ENCODE peak calls at places on chromosome 22, in nine cellular contexts. One of them, this sample, is unnamed. For H3K4me1, the result is how much of the 10 kb centered on the place peaks cover.

GRCh38 chr22:44570476-44571445 is 72.7 kb upstream of the RTL6 start:
- DNase-seq in stomach: no peak
- DNase-seq in IMR-90: no peak
- DNase-seq in esophagus squamous epithelium: no peak
- DNase-seq in tibial nerve: no peak
- DNase-seq in Peyer's patch: no peak
- DNase-seq in body of pancreas: no peak
- DNase-seq in A549: no peak
- DNase-seq in ovary: peak
- DNase-seq in this sample: no peak

GRCh38 chr22:45314054-45314721 is 4.5 kb downstream of the FAM118A start:
- DNase-seq in stomach: no peak
- DNase-seq in IMR-90: no peak
- DNase-seq in esophagus squamous epithelium: no peak
- DNase-seq in tibial nerve: no peak
- DNase-seq in Peyer's patch: no peak
- DNase-seq in body of pancreas: no peak
- DNase-seq in A549: no peak
- DNase-seq in ovary: no peak
- DNase-seq in this sample: no peak

GRCh38 chr22:49143812-49144211 is 683.9 kb downstream of the BRD1 start:
- DNase-seq in stomach: no peak
- DNase-seq in IMR-90: no peak
- DNase-seq in esophagus squamous epithelium: no peak
- DNase-seq in tibial nerve: no peak
- DNase-seq in Peyer's patch: no peak
- DNase-seq in body of pancreas: no peak
- DNase-seq in A549: no peak
- DNase-seq in ovary: no peak
- DNase-seq in this sample: no peak

GRCh38 chr22:48675828-48676145 is 1151.9 kb downstream of the BRD1 start:
- DNase-seq in stomach: no peak
- DNase-seq in IMR-90: no peak
- DNase-seq in esophagus squamous epithelium: no peak
- DNase-seq in tibial nerve: no peak
- DNase-seq in Peyer's patch: no peak
- DNase-seq in body of pancreas: no peak
- DNase-seq in A549: no peak
- DNase-seq in ovary: no peak
- DNase-seq in this sample: no peak

GRCh38 chr22:45903355-45904149 is 73.4 kb downstream of the WNT7B start:
- DNase-seq in stomach: no peak
- DNase-seq in IMR-90: peak
- DNase-seq in esophagus squamous epithelium: no peak
- DNase-seq in tibial nerve: no peak
- DNase-seq in Peyer's patch: no peak
- DNase-seq in body of pancreas: peak
- DNase-seq in A549: no peak
- DNase-seq in ovary: no peak
- DNase-seq in this sample: no peak

GRCh38 chr22:38706101-38706884 is 549 bp downstream of the GTPBP1 start:
- DNase-seq in stomach: peak
- DNase-seq in IMR-90: peak
- DNase-seq in esophagus squamous epithelium: peak
- DNase-seq in tibial nerve: peak
- DNase-seq in Peyer's patch: peak
- DNase-seq in body of pancreas: peak
- DNase-seq in A549: no peak
- DNase-seq in ovary: peak
- DNase-seq in this sample: peak

GRCh38 chr22:33002035-33002434 is 56.1 kb downstream of the SYN3 start:
- DNase-seq in stomach: no peak
- DNase-seq in IMR-90: no peak
- DNase-seq in esophagus squamous epithelium: no peak
- DNase-seq in tibial nerve: no peak
- DNase-seq in Peyer's patch: no peak
- DNase-seq in body of pancreas: no peak
- DNase-seq in A549: no peak
- DNase-seq in ovary: no peak
- DNase-seq in this sample: no peak

GRCh38 chr22:31055322-31056159 is 25.6 kb upstream of the SMTN start:
- DNase-seq in stomach: peak
- DNase-seq in IMR-90: peak
- DNase-seq in esophagus squamous epithelium: no peak
- DNase-seq in tibial nerve: peak
- DNase-seq in Peyer's patch: peak
- DNase-seq in body of pancreas: peak
- DNase-seq in A549: peak
- DNase-seq in ovary: peak
- DNase-seq in this sample: peak

GRCh38 chr22:46007003-46007847 is 30.3 kb upstream of the WNT7B start:
- DNase-seq in stomach: peak
- DNase-seq in IMR-90: peak
- DNase-seq in esophagus squamous epithelium: no peak
- DNase-seq in tibial nerve: no peak
- DNase-seq in Peyer's patch: peak
- DNase-seq in body of pancreas: peak
- DNase-seq in A549: peak
- DNase-seq in ovary: peak
- DNase-seq in this sample: peak

GRCh38 chr22:50673231-50674126 is 856 bp downstream of the SHANK3 start:
- DNase-seq in stomach: no peak
- DNase-seq in IMR-90: no peak
- DNase-seq in esophagus squamous epithelium: no peak
- DNase-seq in tibial nerve: no peak
- DNase-seq in Peyer's patch: peak
- DNase-seq in body of pancreas: no peak
- DNase-seq in A549: no peak
- DNase-seq in ovary: no peak
- DNase-seq in this sample: no peak

GRCh38 chr22:38490915-38491314 is 15.2 kb downstream of the DDX17 start:
- DNase-seq in stomach: peak
- DNase-seq in IMR-90: peak
- DNase-seq in esophagus squamous epithelium: no peak
- DNase-seq in tibial nerve: peak
- DNase-seq in Peyer's patch: peak
- DNase-seq in body of pancreas: peak
- DNase-seq in A549: peak
- DNase-seq in ovary: peak
- DNase-seq in this sample: peak

GRCh38 chr22:47318041-47318737 is 555.7 kb downstream of the TBC1D22A start:
- DNase-seq in stomach: no peak
- DNase-seq in IMR-90: no peak
- DNase-seq in esophagus squamous epithelium: no peak
- DNase-seq in tibial nerve: no peak
- DNase-seq in Peyer's patch: no peak
- DNase-seq in body of pancreas: no peak
- DNase-seq in A549: no peak
- DNase-seq in ovary: no peak
- DNase-seq in this sample: no peak

GRCh38 chr22:25702571-25703167 is 39.3 kb upstream of the MYO18B start:
- DNase-seq in stomach: no peak
- DNase-seq in IMR-90: no peak
- DNase-seq in esophagus squamous epithelium: no peak
- DNase-seq in tibial nerve: no peak
- DNase-seq in Peyer's patch: no peak
- DNase-seq in body of pancreas: no peak
- DNase-seq in A549: no peak
- DNase-seq in ovary: no peak
- DNase-seq in this sample: no peak

GRCh38 chr22:29973269-29973668 is 90.3 kb downstream of the MTMR3 start:
- DNase-seq in stomach: no peak
- DNase-seq in IMR-90: no peak
- DNase-seq in esophagus squamous epithelium: no peak
- DNase-seq in tibial nerve: no peak
- DNase-seq in Peyer's patch: no peak
- DNase-seq in body of pancreas: no peak
- DNase-seq in A549: no peak
- DNase-seq in ovary: no peak
- DNase-seq in this sample: no peak

GRCh38 chr22:50414476-50415248 is 60.2 kb downstream of the SBF1 start:
- DNase-seq in stomach: no peak
- DNase-seq in IMR-90: no peak
- DNase-seq in esophagus squamous epithelium: no peak
- DNase-seq in tibial nerve: no peak
- DNase-seq in Peyer's patch: no peak
- DNase-seq in body of pancreas: no peak
- DNase-seq in A549: no peak
- DNase-seq in ovary: no peak
- DNase-seq in this sample: no peak

GRCh38 chr22:32796865-32797573 is 4.5 kb upstream of the TIMP3 start:
- DNase-seq in stomach: peak
- DNase-seq in IMR-90: peak
- DNase-seq in esophagus squamous epithelium: no peak
- DNase-seq in tibial nerve: peak
- DNase-seq in Peyer's patch: peak
- DNase-seq in body of pancreas: peak
- DNase-seq in A549: peak
- DNase-seq in ovary: peak
- DNase-seq in this sample: peak

GRCh38 chr22:49904040-49904369 is 14.2 kb downstream of the ALG12 start:
- DNase-seq in stomach: no peak
- DNase-seq in IMR-90: no peak
- DNase-seq in esophagus squamous epithelium: no peak
- DNase-seq in tibial nerve: no peak
- DNase-seq in Peyer's patch: no peak
- DNase-seq in body of pancreas: no peak
- DNase-seq in A549: no peak
- DNase-seq in ovary: no peak
- DNase-seq in this sample: no peak

GRCh38 chr22:49892226-49892899 is 25.9 kb downstream of the ALG12 start:
- DNase-seq in stomach: no peak
- DNase-seq in IMR-90: no peak
- DNase-seq in esophagus squamous epithelium: no peak
- DNase-seq in tibial nerve: no peak
- DNase-seq in Peyer's patch: no peak
- DNase-seq in body of pancreas: no peak
- DNase-seq in A549: no peak
- DNase-seq in ovary: no peak
- DNase-seq in this sample: no peak

GRCh38 chr22:38418589-38418988 is 36.4 kb downstream of the KCNJ4 start:
- DNase-seq in stomach: no peak
- DNase-seq in IMR-90: no peak
- DNase-seq in esophagus squamous epithelium: no peak
- DNase-seq in tibial nerve: no peak
- DNase-seq in Peyer's patch: no peak
- DNase-seq in body of pancreas: no peak
- DNase-seq in A549: no peak
- DNase-seq in ovary: no peak
- DNase-seq in this sample: peak

DNA sequence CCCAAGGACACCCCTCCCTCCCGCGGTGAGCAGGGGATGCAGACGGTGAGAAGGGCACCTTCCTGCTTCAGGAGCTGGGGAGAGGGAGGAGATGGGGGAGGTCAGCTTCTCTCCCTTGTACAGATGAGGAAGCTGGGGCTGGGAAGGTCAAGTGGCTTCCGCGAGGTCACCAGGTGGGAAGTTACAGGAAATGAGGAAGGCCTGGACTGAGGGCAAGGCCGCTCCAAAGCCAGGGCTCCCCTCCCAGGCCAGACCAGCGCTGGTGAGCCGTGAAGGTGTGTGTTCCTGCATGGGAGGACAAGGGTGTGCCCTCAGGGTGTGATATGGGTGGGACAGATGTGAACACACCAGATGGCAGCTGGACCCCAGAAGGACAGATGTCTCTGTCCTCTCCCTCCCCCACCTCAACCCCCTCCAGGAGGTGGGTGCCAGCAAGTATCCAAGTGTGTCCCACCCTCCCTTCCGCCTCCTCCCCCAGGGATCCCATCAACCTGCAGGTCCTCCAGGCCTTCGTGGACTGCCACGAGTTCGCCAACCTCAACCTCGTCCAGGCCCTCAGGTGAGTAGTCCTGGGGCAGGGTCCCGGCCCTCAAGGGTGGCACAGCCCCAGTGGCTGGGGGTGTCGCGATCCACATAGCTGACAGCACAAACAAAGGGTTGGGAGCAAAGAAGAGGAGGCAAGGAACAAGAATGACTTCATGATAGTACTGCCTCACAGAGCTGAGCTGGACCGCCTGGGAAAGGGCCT is 16.6 kb downstream of the CYTH4 start:
- DNase-seq in stomach: no peak
- DNase-seq in IMR-90: no peak
- DNase-seq in esophagus squamous epithelium: no peak
- DNase-seq in tibial nerve: no peak
- DNase-seq in Peyer's patch: no peak
- DNase-seq in body of pancreas: no peak
- DNase-seq in A549: no peak
- DNase-seq in ovary: no peak
- DNase-seq in this sample: no peak
- TF ChIP-seq POLR2A in stomach: no peak
- TF ChIP-seq POLR2A in IMR-90: no peak
- TF ChIP-seq POLR2A in esophagus squamous epithelium: no peak
- TF ChIP-seq POLR2A in tibial nerve: no peak
- TF ChIP-seq POLR2A in Peyer's patch: no peak
- TF ChIP-seq POLR2A in body of pancreas: no peak
- TF ChIP-seq POLR2A in A549: no peak
- TF ChIP-seq POLR2A in ovary: no peak
- TF ChIP-seq POLR2A in this sample: no peak

DNA sequence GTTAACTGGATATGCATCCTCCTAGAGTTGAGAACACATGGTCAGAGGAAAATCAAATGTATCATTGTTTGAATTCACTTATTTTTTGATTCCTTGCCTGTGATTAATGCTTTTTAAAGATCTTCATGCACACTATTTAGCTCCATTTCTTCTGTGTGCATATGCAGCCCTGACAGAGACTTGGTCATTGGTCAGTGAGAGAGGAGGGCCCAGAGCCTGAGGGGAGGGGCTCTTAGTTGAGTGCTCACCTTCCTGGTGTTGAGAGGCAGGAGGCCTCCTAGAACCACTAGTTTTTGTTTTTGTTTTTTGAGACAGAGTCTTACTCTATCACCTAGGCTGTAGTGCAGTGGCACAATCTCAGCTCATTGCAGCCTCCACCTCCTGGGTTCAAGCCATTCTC is 48.9 kb downstream of the TNRC6B start:
- DNase-seq in stomach: no peak
- DNase-seq in IMR-90: no peak
- DNase-seq in esophagus squamous epithelium: no peak
- DNase-seq in tibial nerve: no peak
- DNase-seq in Peyer's patch: no peak
- DNase-seq in body of pancreas: no peak
- DNase-seq in A549: no peak
- DNase-seq in ovary: no peak
- DNase-seq in this sample: no peak
- H3K4me1 ChIP-seq in stomach: half or more
- H3K4me1 ChIP-seq in IMR-90: under half
- H3K4me1 ChIP-seq in esophagus squamous epithelium: under half
- H3K4me1 ChIP-seq in tibial nerve: under half
- H3K4me1 ChIP-seq in Peyer's patch: under half
- H3K4me1 ChIP-seq in body of pancreas: under half
- H3K4me1 ChIP-seq in A549: under half
- H3K4me1 ChIP-seq in ovary: under half
- H3K4me1 ChIP-seq in this sample: under half

GRCh38 chr22:20456064-20456721 is 18.6 kb upstream of the SCARF2 start:
- DNase-seq in stomach: peak
- DNase-seq in IMR-90: peak
- DNase-seq in esophagus squamous epithelium: no peak
- DNase-seq in tibial nerve: peak
- DNase-seq in Peyer's patch: peak
- DNase-seq in body of pancreas: peak
- DNase-seq in A549: peak
- DNase-seq in ovary: peak
- DNase-seq in this sample: peak
- TF ChIP-seq CTCF in stomach: peak
- TF ChIP-seq CTCF in IMR-90: peak
- TF ChIP-seq CTCF in esophagus squamous epithelium: peak
- TF ChIP-seq CTCF in tibial nerve: peak
- TF ChIP-seq CTCF in Peyer's patch: peak
- TF ChIP-seq CTCF in body of pancreas: peak
- TF ChIP-seq CTCF in A549: peak
- TF ChIP-seq CTCF in ovary: peak
- TF ChIP-seq CTCF in this sample: peak

GRCh38 chr22:41904450-41905410 is 10.1 kb downstream of the SHISA8 start:
- DNase-seq in stomach: no peak
- DNase-seq in IMR-90: no peak
- DNase-seq in esophagus squamous epithelium: no peak
- DNase-seq in tibial nerve: no peak
- DNase-seq in Peyer's patch: no peak
- DNase-seq in body of pancreas: no peak
- DNase-seq in A549: no peak
- DNase-seq in ovary: no peak
- DNase-seq in this sample: no peak
- TF ChIP-seq POLR2A in stomach: no peak
- TF ChIP-seq POLR2A in IMR-90: no peak
- TF ChIP-seq POLR2A in esophagus squamous epithelium: no peak
- TF ChIP-seq POLR2A in tibial nerve: no peak
- TF ChIP-seq POLR2A in Peyer's patch: no peak
- TF ChIP-seq POLR2A in body of pancreas: no peak
- TF ChIP-seq POLR2A in A549: no peak
- TF ChIP-seq POLR2A in ovary: no peak
- TF ChIP-seq POLR2A in this sample: no peak

This sample was measured in right lobe of liver.